ENCODE peak calls at places on chromosomes 1 and 21, in six cellular contexts. G, C, T, Z, J and F are unnamed samples.

GRCh38 chr1:114322726-114323125 is 169.1 kb upstream of the SYT6 start:
- DNase-seq in G (no peak), C (no peak), T (no peak), Z (no peak), J (no peak), F (no peak)

GRCh38 chr1:106523448-106523847 is 533.0 kb upstream of the PRMT6 start:
- DNase-seq in G (no peak), C (no peak), T (no peak), Z (no peak), J (no peak), F (no peak)

GRCh38 chr1:203456577-203456976 is 19.0 kb upstream of the PRELP start:
- DNase-seq in G (no peak), C (no peak), T (no peak), Z (no peak), J (no peak), F (no peak)

GRCh38 chr1:193680924-193681316 is 494.5 kb upstream of the B3GALT2 start:
- DNase-seq in G (no peak), C (no peak), T (no peak), Z (no peak), J (no peak), F (no peak)

GRCh38 chr1:56527548-56528302 is 51.6 kb downstream of the PLPP3 start:
- DNase-seq in G (no peak), C (no peak), T (no peak), Z (no peak), J (no peak), F (no peak)

GRCh38 chr1:25754421-25755195 is 45.4 kb upstream of the SELENON start:
- DNase-seq in G (no peak), C (no peak), T (no peak), Z (no peak), J (no peak), F (no peak)

GRCh38 chr1:70220517-70221240 is 501 bp upstream of the SRSF11 start:
- DNase-seq in G (no peak), C (no peak), T (no peak), Z (no peak), J (no peak), F (no peak)

GRCh38 chr21:19181604-19182140 is 778.1 kb upstream of the TMPRSS15 start:
- DNase-seq in G (no peak), C (no peak), T (no peak), Z (no peak), J (no peak), F (no peak)

GRCh38 chr1:232316864-232317263 is 313.1 kb downstream of the SIPA1L2 start:
- DNase-seq in G (no peak), C (no peak), T (no peak), Z (no peak), J (no peak), F (no peak)

GRCh38 chr1:66258404-66259105 is 275.4 kb upstream of the SGIP1 start:
- DNase-seq in G (no peak), C (no peak), T (no peak), Z (no peak), J (no peak), F (no peak)

DNA sequence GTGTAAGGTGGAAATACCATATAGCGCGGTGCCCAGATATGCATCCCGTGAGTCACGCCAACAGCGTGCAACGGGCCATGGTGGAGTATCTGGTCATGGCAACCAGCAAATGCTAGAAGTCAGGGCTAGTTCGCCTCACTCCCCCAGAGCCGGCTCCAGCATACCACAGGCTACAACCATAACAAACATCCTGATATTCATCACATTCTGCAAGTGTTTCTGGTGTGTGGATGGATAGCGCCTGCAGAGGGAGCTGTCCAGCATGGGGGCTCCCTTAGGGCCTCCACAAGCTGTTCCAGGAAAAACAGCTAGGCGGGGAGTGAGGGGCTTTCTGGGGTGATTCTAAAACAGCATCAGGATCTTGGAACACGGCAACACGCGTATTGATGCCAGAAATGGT is 6.8 kb downstream of the C1orf198 start:
- DNase-seq in G (no peak), C (no peak), T (no peak), Z (no peak), J (no peak), F (no peak)
- TF ChIP-seq CTCF in G (no peak), C (no peak), T (no peak), Z (no peak), J (no peak), F (no peak)

DNA sequence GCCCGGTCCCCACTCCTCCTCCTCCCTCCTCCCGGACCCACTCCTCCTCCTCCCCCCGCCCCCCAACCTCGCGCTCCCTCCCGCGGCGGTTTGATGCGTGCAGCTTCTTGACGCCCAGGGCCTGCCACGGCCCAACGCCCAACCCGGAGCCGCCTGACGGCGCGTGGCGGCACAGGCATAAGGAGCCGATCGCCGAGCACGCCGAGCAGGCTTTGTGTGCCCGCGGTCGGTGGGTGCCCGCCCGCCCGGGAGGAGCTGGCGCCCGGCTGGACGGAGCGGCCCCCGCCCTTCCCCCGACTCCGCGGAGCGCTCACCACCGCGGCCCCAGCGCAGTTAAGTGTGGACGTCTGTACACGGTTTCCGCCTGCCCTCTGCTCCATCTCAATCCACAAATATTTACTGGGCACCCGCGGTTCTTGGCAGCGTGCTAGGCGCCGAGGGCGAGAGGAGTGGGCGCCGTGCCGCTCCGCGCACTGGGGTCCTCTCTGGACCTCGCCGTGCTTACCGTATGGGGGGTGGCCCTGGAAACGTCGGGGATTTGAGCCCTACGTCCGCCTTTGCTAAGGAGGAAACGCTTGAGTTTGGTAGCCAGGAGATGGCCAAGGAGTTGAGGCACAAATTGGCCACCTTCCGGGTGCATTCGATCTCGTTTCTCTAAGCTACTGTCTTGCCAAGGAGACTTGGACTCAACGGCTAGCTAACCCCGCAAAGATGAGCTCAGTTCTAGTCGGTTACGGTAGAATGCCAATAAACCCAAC is 428 bp upstream of the HDGF start:
- DNase-seq in G (peak), C (peak), T (peak), Z (peak), J (peak), F (peak)
- TF ChIP-seq CTCF in G (no peak), C (no peak), T (no peak), Z (no peak), J (peak), F (no peak)

DNA sequence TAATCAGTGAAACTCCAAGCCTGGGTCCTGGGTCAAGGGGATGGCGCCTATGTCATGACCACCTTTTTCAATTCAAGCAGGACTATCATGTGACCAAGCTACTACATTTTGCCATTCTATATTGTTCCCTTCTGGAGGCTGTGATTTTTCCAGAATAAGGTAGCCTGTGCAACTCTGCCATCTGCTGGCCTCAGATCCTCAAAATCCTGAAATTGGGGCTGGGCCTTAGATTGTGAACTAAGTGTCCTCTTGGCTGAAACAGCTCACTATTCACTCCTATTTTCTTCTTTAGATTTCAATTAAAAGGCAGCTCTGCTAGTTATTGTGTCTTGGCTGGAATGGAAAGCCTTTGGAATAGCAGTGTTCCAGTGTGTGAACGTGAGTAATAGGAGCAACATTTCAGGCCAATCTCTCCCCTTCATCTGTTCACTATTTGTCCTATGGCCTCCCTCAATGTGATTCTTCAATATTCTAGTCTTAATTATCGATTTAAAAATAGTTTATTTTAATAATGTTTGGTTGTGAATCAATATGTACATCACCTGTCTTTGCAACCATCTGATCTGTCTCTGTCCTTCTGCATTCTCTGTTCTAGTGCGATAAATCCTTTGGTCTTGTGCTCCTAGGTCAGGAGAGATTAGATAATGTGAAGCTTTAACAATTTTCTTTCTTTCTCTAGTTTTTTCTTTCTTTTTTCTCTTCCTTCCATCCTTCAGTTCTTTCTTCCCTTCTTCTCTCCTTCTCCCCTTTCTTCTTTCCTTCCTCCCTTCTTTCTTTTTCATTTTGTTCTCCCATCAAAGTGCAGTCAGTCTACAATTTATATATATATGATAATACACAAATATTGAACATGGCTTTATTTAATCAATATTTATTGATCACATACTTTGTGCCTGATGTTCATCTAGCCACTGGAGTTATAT is 69.8 kb downstream of the CR1 start:
- DNase-seq in G (no peak), C (peak), T (no peak), Z (no peak), J (no peak), F (no peak)
- TF ChIP-seq CTCF in G (peak), C (no peak), T (no peak), Z (peak), J (no peak), F (peak)

GRCh38 chr1:54996359-54996868 is 2.3 kb upstream of the BSND start:
- DNase-seq in G (peak), C (peak), T (peak), Z (peak), J (peak), F (peak)
- TF ChIP-seq CTCF in G (peak), C (peak), T (peak), Z (peak), J (peak), F (peak)

GRCh38 chr1:10814312-10814711 is 17.9 kb upstream of the CASZ1 start:
- DNase-seq in G (no peak), C (no peak), T (no peak), Z (no peak), J (no peak), F (no peak)
- TF ChIP-seq CTCF in G (no peak), C (no peak), T (no peak), Z (no peak), J (no peak), F (no peak)

GRCh38 chr1:63522891-63523728 is at the start of the genes EFCAB7 and ITGB3BP:
- DNase-seq in G (peak), C (peak), T (peak), Z (peak), J (peak), F (peak)

GRCh38 chr1:63523738-63524137 is 413 bp downstream of the EFCAB7 start:
- DNase-seq in G (no peak), C (no peak), T (no peak), Z (no peak), J (no peak), F (no peak)

DNA sequence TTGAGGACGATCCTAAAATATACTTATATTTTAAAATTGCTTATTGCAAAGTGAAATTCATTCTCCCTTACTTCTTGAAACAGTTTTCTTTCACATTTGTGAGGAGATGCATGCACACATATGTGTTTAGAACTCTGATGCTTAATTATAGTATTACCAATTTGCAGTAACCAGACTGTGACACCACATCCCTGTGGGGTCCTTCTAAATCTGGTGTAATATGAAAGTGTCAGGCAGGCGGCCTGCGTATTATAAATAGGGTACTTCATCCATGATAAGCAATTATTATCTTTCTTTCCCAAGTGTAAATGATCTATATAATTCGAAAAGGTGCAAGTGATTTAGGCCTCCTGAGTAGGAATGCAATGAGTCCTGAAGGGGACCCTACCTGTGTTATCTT is 841 bp downstream of the EFCAB7 start:
- DNase-seq in G (no peak), C (no peak), T (no peak), Z (no peak), J (no peak), F (no peak)
- TF ChIP-seq CTCF in G (no peak), C (no peak), T (no peak), Z (no peak), J (no peak), F (no peak)

DNA sequence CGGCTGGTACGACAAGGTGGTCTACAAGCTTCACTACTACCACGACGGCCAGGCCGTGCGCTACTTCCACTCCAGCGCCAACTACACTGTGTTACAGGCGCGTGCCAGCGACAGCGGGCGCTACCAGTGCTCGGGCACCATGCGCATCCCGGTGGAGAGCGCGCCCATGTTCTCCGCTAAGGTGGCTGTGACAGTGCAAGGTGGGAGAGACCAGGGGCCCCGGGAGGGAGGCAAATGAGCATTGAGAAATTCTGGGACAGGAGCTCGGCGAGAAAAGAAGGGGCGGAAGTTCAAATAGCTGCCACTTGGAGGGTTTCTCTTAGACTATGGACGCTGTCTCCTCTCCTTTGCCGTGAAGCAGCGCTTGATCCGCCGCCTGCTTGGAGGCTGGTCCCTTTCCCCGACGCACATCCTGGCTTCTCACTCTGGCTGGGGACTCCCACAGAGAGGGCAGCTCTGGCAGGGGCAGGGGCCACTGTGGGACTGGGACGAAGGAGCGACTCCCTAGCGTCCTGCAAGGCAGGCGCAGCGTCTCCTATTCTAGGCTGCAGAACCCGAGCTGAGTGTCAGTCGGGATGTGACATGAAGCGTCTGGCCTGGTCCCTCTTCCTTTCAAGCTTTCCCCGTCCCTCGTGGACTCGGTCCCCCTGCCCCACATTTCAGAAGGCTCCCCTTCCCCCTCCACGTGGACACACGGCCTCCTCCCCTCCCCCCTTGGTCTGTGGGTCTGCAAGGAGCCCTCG is 4.7 kb downstream of the FCRLB start:
- DNase-seq in G (peak), C (peak), T (peak), Z (peak), J (peak), F (no peak)
- TF ChIP-seq CTCF in G (no peak), C (peak), T (no peak), Z (peak), J (peak), F (no peak)

DNA sequence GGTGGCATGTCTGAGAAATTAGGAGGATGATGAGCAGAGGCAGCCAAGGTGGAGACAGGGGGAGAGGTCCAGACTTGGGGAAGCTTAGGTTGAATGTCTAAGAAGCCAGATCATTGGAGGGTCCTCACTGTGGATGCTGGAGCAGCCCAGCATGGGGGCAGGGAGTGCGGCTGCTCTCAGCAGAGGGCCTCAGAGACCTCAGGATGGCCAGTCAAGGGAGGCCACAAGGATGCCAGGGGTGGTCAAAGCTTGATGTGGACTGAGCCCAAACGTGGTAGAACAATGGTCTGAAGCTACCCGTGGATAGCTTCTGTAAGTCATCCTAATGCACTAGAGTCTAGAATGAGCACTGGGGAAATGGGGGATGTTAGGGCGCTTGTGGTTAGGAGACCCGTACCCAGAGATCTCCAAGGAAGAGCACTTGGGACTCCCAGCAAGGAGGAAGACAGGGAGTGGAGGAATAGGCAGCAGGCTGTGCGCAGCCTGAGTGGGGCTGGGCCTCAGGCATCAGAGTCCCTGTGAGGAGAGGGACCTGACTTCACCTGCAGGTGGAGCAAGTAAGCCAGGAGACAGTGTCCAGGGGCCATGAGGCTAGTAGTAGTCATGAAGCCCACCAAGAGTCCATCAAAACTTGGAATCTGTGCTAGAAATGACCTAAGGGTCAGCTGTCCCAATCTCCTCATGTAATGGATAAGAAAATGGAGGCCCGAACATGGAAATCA is 4.3 kb upstream of the S100A9 start:
- DNase-seq in G (no peak), C (peak), T (no peak), Z (no peak), J (no peak), F (peak)
- TF ChIP-seq CTCF in G (no peak), C (peak), T (no peak), Z (peak), J (no peak), F (peak)